ENCODE peak calls at places on chromosomes 13 and 19, in eight cellular contexts. K, E, I, X, J, S, D and F are unnamed samples.

GRCh38 chr19:35063940-35064818 is 22.7 kb downstream of the HPN start:
- DNase-seq in K (no peak), E (no peak), I (no peak), X (no peak), J (peak), S (no peak), D (no peak), F (no peak)

GRCh38 chr19:12649941-12650340 is 16.6 kb downstream of the MAN2B1 start:
- DNase-seq in K (no peak), E (no peak), I (no peak), X (no peak), J (no peak), S (no peak), D (no peak), F (no peak)

GRCh38 chr13:100497394-100497793 is 91.2 kb downstream of the GGACT start:
- DNase-seq in K (no peak), E (no peak), I (no peak), X (no peak), J (no peak), S (no peak), D (no peak), F (no peak)

GRCh38 chr13:49759503-49759902 is 33.0 kb downstream of the KPNA3 start:
- DNase-seq in K (no peak), E (no peak), I (no peak), X (no peak), J (peak), S (peak), D (no peak), F (no peak)

GRCh38 chr19:33064778-33065550 is at the start of gene RHPN2:
- DNase-seq in K (no peak), E (peak), I (peak), X (peak), J (peak), S (peak), D (peak), F (no peak)

GRCh38 chr19:33132425-33132824 is 511 bp downstream of the WDR88 start:
- DNase-seq in K (no peak), E (no peak), I (no peak), X (no peak), J (peak), S (no peak), D (no peak), F (no peak)

GRCh38 chr13:50672025-50672424 is 171.5 kb downstream of the DLEU7 start:
- DNase-seq in K (no peak), E (no peak), I (no peak), X (no peak), J (no peak), S (no peak), D (no peak), F (no peak)

GRCh38 chr13:32726374-32727037 is 140.3 kb downstream of the PDS5B start:
- DNase-seq in K (no peak), E (no peak), I (no peak), X (no peak), J (no peak), S (no peak), D (no peak), F (no peak)

GRCh38 chr19:39824143-39825092 is 9.5 kb downstream of the DYRK1B start:
- DNase-seq in K (no peak), E (peak), I (peak), X (peak), J (peak), S (peak), D (peak), F (peak)

GRCh38 chr13:26538363-26539317 is 18.8 kb upstream of the WASF3 start:
- DNase-seq in K (no peak), E (no peak), I (no peak), X (no peak), J (peak), S (no peak), D (peak), F (peak)

GRCh38 chr19:50909240-50910070 is 1.7 kb downstream of the KLK4 start:
- DNase-seq in K (no peak), E (no peak), I (peak), X (no peak), J (peak), S (peak), D (no peak), F (peak)